ENCODE peak calls at places on chromosomes 3 and 15, in nine cellular contexts. O is Panc1; T is RKO; I is SJSA1; P is NCI-H1105 treated with DMSO at 0.1 percent for 48 hours; Q is activated effector memory CD4-positive, alpha-beta T cell treated with anti-CD3 and anti-CD28 coated beads, Interleukin-2, amount 50 U/mL, for 16 hours; N is posterior cingulate gyrus; M is PC-3; K is T-helper 2 cell. E is an unnamed sample.

GRCh38 chr3:134242649-134243637 is 7.7 kb downstream of the RYK start:
- DNase-seq in O (peak), T (peak), I (peak), P (no peak), Q (no peak), N (no peak), M (peak), K (no peak), E (peak)

GRCh38 chr3:58463181-58463941 is 28.5 kb upstream of the KCTD6 start:
- DNase-seq in O (no peak), T (peak), I (peak), P (peak), Q (peak), N (peak), M (peak), K (no peak), E (peak)

GRCh38 chr3:51163051-51163450 is 222.0 kb upstream of the MANF start:
- DNase-seq in O (no peak), T (no peak), I (no peak), P (no peak), Q (no peak), N (no peak), M (no peak), K (no peak), E (no peak)

GRCh38 chr3:110687138-110687537 is 384.5 kb upstream of the NECTIN3 start:
- DNase-seq in O (no peak), T (no peak), I (no peak), P (no peak), Q (no peak), N (no peak), M (peak), K (no peak), E (no peak)

GRCh38 chr15:31271224-31271635 is 55.4 kb upstream of the KLF13 start:
- DNase-seq in O (no peak), T (no peak), I (no peak), P (no peak), Q (peak), N (no peak), M (no peak), K (no peak), E (no peak)

GRCh38 chr3:126913524-126913923 is 69.4 kb upstream of the PLXNA1 start:
- DNase-seq in O (no peak), T (no peak), I (peak), P (no peak), Q (no peak), N (no peak), M (peak), K (no peak), E (peak)

GRCh38 chr3:71495708-71496472 is 87.6 kb downstream of the FOXP1 start:
- DNase-seq in O (no peak), T (peak), I (peak), P (no peak), Q (peak), N (no peak), M (peak), K (no peak), E (no peak)

GRCh38 chr3:188491276-188491687 is 337.3 kb downstream of the LPP start:
- DNase-seq in O (no peak), T (no peak), I (no peak), P (no peak), Q (no peak), N (no peak), M (peak), K (no peak), E (no peak)

GRCh38 chr3:148861277-148861869 is 3.7 kb upstream of the CPA3 start:
- DNase-seq in O (peak), T (peak), I (peak), P (peak), Q (no peak), N (no peak), M (peak), K (no peak), E (peak)